ENCODE peak calls at places on chromosome 22, in six cellular contexts. One of them, this sample, is unnamed.

GRCh38 chr22:17578129-17578754 is 14.9 kb downstream of the SLC25A18 start:
- DNase-seq in A549: no peak
- DNase-seq in transverse colon: peak
- DNase-seq in dorsolateral prefrontal cortex: peak
- DNase-seq in aorta: no peak
- DNase-seq in AG04450: no peak
- DNase-seq in this sample: no peak

GRCh38 chr22:23078462-23078787 is 8.1 kb downstream of the GNAZ start:
- DNase-seq in A549: no peak
- DNase-seq in transverse colon: no peak
- DNase-seq in dorsolateral prefrontal cortex: no peak
- DNase-seq in aorta: no peak
- DNase-seq in AG04450: no peak
- DNase-seq in this sample: no peak

GRCh38 chr22:30087611-30088010 is 7.3 kb downstream of the HORMAD2 start:
- DNase-seq in A549: no peak
- DNase-seq in transverse colon: no peak
- DNase-seq in dorsolateral prefrontal cortex: no peak
- DNase-seq in aorta: no peak
- DNase-seq in AG04450: no peak
- DNase-seq in this sample: no peak

GRCh38 chr22:29301716-29302401 is 4.6 kb upstream of the GAS2L1 start:
- DNase-seq in A549: no peak
- DNase-seq in transverse colon: no peak
- DNase-seq in dorsolateral prefrontal cortex: no peak
- DNase-seq in aorta: peak
- DNase-seq in AG04450: no peak
- DNase-seq in this sample: no peak

GRCh38 chr22:33023119-33023827 is 34.9 kb downstream of the SYN3 start:
- DNase-seq in A549: no peak
- DNase-seq in transverse colon: no peak
- DNase-seq in dorsolateral prefrontal cortex: no peak
- DNase-seq in aorta: no peak
- DNase-seq in AG04450: no peak
- DNase-seq in this sample: no peak

GRCh38 chr22:47623056-47623739 is 860.7 kb downstream of the TBC1D22A start:
- DNase-seq in A549: no peak
- DNase-seq in transverse colon: no peak
- DNase-seq in dorsolateral prefrontal cortex: no peak
- DNase-seq in aorta: no peak
- DNase-seq in AG04450: no peak
- DNase-seq in this sample: no peak

GRCh38 chr22:24028533-24028932 is 17.4 kb downstream of the CABIN1 start:
- DNase-seq in A549: no peak
- DNase-seq in transverse colon: no peak
- DNase-seq in dorsolateral prefrontal cortex: no peak
- DNase-seq in aorta: no peak
- DNase-seq in AG04450: no peak
- DNase-seq in this sample: no peak

GRCh38 chr22:47600281-47600680 is 837.8 kb downstream of the TBC1D22A start:
- DNase-seq in A549: no peak
- DNase-seq in transverse colon: no peak
- DNase-seq in dorsolateral prefrontal cortex: no peak
- DNase-seq in aorta: no peak
- DNase-seq in AG04450: no peak
- DNase-seq in this sample: no peak

GRCh38 chr22:46040471-46041465 is 63.8 kb upstream of the WNT7B start:
- DNase-seq in A549: no peak
- DNase-seq in transverse colon: no peak
- DNase-seq in dorsolateral prefrontal cortex: peak
- DNase-seq in aorta: peak
- DNase-seq in AG04450: no peak
- DNase-seq in this sample: no peak

GRCh38 chr22:28736296-28737155 is 5.1 kb downstream of the CHEK2 start:
- DNase-seq in A549: no peak
- DNase-seq in transverse colon: no peak
- DNase-seq in dorsolateral prefrontal cortex: no peak
- DNase-seq in aorta: no peak
- DNase-seq in AG04450: no peak
- DNase-seq in this sample: no peak

GRCh38 chr22:50242406-50242949 is 2.3 kb downstream of the TUBGCP6 start:
- DNase-seq in A549: no peak
- DNase-seq in transverse colon: no peak
- DNase-seq in dorsolateral prefrontal cortex: no peak
- DNase-seq in aorta: no peak
- DNase-seq in AG04450: no peak
- DNase-seq in this sample: no peak

GRCh38 chr22:29700949-29701927 is 18.6 kb upstream of the CABP7 start:
- DNase-seq in A549: peak
- DNase-seq in transverse colon: peak
- DNase-seq in dorsolateral prefrontal cortex: no peak
- DNase-seq in aorta: no peak
- DNase-seq in AG04450: no peak
- DNase-seq in this sample: no peak

GRCh38 chr22:27823221-27823620 is 21.7 kb upstream of the MN1 start:
- DNase-seq in A549: no peak
- DNase-seq in transverse colon: no peak
- DNase-seq in dorsolateral prefrontal cortex: no peak
- DNase-seq in aorta: no peak
- DNase-seq in AG04450: no peak
- DNase-seq in this sample: no peak

DNA sequence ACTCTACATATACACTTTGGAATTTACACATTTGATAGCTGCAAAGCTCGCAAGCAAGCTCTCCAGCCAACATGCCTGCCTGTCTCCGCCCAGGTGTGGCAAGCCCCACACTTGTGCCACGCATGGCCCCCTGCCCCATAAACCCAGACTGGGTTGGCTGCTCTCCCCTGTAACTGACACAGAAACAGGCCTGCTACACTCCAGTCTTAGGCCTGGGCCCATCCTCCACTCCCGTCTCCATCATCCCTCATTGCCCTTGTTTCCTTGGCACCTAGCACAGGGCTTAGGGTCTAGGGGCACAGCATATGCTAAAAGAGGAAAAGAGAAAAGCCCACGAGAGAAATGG is 41.4 kb downstream of the PACSIN2 start:
- DNase-seq in A549: no peak
- DNase-seq in transverse colon: no peak
- DNase-seq in dorsolateral prefrontal cortex: no peak
- DNase-seq in aorta: no peak
- DNase-seq in AG04450: no peak
- DNase-seq in this sample: no peak
- H3K27ac ChIP-seq in A549: no peak
- H3K27ac ChIP-seq in transverse colon: peak
- H3K27ac ChIP-seq in dorsolateral prefrontal cortex: no peak
- H3K27ac ChIP-seq in aorta: no peak
- H3K27ac ChIP-seq in AG04450: no peak
- H3K27ac ChIP-seq in this sample: no peak

DNA sequence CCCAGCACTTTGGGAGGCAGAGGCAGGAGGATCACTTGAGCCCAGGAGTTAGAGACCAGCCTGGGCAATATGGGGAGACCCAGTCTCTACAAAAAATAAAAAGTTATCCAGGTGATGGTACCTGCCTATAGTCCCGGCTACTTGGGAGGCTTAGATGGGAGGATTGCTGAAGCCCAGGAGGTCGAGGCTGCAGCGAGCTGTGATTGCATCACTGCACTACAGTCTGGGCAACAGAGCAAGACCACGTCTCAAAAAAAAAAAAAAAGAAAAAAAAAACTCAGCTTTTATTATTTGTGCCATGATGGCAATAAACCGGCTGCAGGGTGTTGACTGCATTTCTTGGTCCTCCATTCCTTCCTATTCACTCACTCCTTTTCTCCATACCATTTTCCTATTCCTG is 33.6 kb upstream of the TFIP11 start:
- DNase-seq in A549: no peak
- DNase-seq in transverse colon: no peak
- DNase-seq in dorsolateral prefrontal cortex: no peak
- DNase-seq in aorta: no peak
- DNase-seq in AG04450: no peak
- DNase-seq in this sample: no peak
- H3K27ac ChIP-seq in A549: no peak
- H3K27ac ChIP-seq in transverse colon: no peak
- H3K27ac ChIP-seq in dorsolateral prefrontal cortex: no peak
- H3K27ac ChIP-seq in aorta: no peak
- H3K27ac ChIP-seq in AG04450: no peak
- H3K27ac ChIP-seq in this sample: no peak

GRCh38 chr22:25566812-25567211 is 2.3 kb downstream of the GRK3 start:
- DNase-seq in A549: no peak
- DNase-seq in transverse colon: no peak
- DNase-seq in dorsolateral prefrontal cortex: no peak
- DNase-seq in aorta: no peak
- DNase-seq in AG04450: no peak
- DNase-seq in this sample: no peak
- H3K27ac ChIP-seq in A549: no peak
- H3K27ac ChIP-seq in transverse colon: no peak
- H3K27ac ChIP-seq in dorsolateral prefrontal cortex: peak
- H3K27ac ChIP-seq in aorta: no peak
- H3K27ac ChIP-seq in AG04450: no peak
- H3K27ac ChIP-seq in this sample: no peak

GRCh38 chr22:37625737-37626136 is 13.7 kb upstream of the SH3BP1 start:
- DNase-seq in A549: no peak
- DNase-seq in transverse colon: no peak
- DNase-seq in dorsolateral prefrontal cortex: no peak
- DNase-seq in aorta: no peak
- DNase-seq in AG04450: no peak
- DNase-seq in this sample: no peak

GRCh38 chr22:37626556-37627075 is 12.9 kb upstream of the SH3BP1 start:
- DNase-seq in A549: no peak
- DNase-seq in transverse colon: peak
- DNase-seq in dorsolateral prefrontal cortex: no peak
- DNase-seq in aorta: no peak
- DNase-seq in AG04450: no peak
- DNase-seq in this sample: no peak

GRCh38 chr22:37627545-37627944 is 11.9 kb upstream of the SH3BP1 start:
- DNase-seq in A549: no peak
- DNase-seq in transverse colon: peak
- DNase-seq in dorsolateral prefrontal cortex: no peak
- DNase-seq in aorta: no peak
- DNase-seq in AG04450: no peak
- DNase-seq in this sample: peak

GRCh38 chr22:37626144-37626543 is 13.3 kb upstream of the SH3BP1 start:
- DNase-seq in A549: no peak
- DNase-seq in transverse colon: peak
- DNase-seq in dorsolateral prefrontal cortex: no peak
- DNase-seq in aorta: peak
- DNase-seq in AG04450: no peak
- DNase-seq in this sample: no peak

GRCh38 chr22:37627091-37627490 is 12.4 kb upstream of the SH3BP1 start:
- DNase-seq in A549: no peak
- DNase-seq in transverse colon: no peak
- DNase-seq in dorsolateral prefrontal cortex: no peak
- DNase-seq in aorta: no peak
- DNase-seq in AG04450: no peak
- DNase-seq in this sample: no peak
- H3K27ac ChIP-seq in A549: no peak
- H3K27ac ChIP-seq in transverse colon: peak
- H3K27ac ChIP-seq in dorsolateral prefrontal cortex: peak
- H3K27ac ChIP-seq in aorta: no peak
- H3K27ac ChIP-seq in AG04450: no peak
- H3K27ac ChIP-seq in this sample: peak

GRCh38 chr22:20083891-20084546 is 4.0 kb downstream of the DGCR8 start:
- DNase-seq in A549: no peak
- DNase-seq in transverse colon: no peak
- DNase-seq in dorsolateral prefrontal cortex: no peak
- DNase-seq in aorta: no peak
- DNase-seq in AG04450: no peak
- DNase-seq in this sample: no peak
- H3K27ac ChIP-seq in A549: no peak
- H3K27ac ChIP-seq in transverse colon: no peak
- H3K27ac ChIP-seq in dorsolateral prefrontal cortex: no peak
- H3K27ac ChIP-seq in aorta: no peak
- H3K27ac ChIP-seq in AG04450: no peak
- H3K27ac ChIP-seq in this sample: peak

GRCh38 chr22:38477515-38477914 is 9.6 kb downstream of the KDELR3 start:
- DNase-seq in A549: no peak
- DNase-seq in transverse colon: no peak
- DNase-seq in dorsolateral prefrontal cortex: no peak
- DNase-seq in aorta: no peak
- DNase-seq in AG04450: no peak
- DNase-seq in this sample: no peak
- H3K27ac ChIP-seq in A549: no peak
- H3K27ac ChIP-seq in transverse colon: no peak
- H3K27ac ChIP-seq in dorsolateral prefrontal cortex: no peak
- H3K27ac ChIP-seq in aorta: no peak
- H3K27ac ChIP-seq in AG04450: peak
- H3K27ac ChIP-seq in this sample: no peak

GRCh38 chr22:31952459-31952858 is 8.1 kb downstream of the YWHAH start:
- DNase-seq in A549: no peak
- DNase-seq in transverse colon: no peak
- DNase-seq in dorsolateral prefrontal cortex: no peak
- DNase-seq in aorta: no peak
- DNase-seq in AG04450: peak
- DNase-seq in this sample: no peak
- H3K27ac ChIP-seq in A549: no peak
- H3K27ac ChIP-seq in transverse colon: peak
- H3K27ac ChIP-seq in dorsolateral prefrontal cortex: peak
- H3K27ac ChIP-seq in aorta: peak
- H3K27ac ChIP-seq in AG04450: no peak
- H3K27ac ChIP-seq in this sample: no peak